ENCODE peak calls at places on chromosomes 2 and 18, in six cellular contexts. R is astrocyte of the spinal cord, O is Peyer's patch, J is SK-N-SH, E is upper lobe of right lung, A is AG04449. K is an unnamed sample.

GRCh38 chr2:84160461-84160860 is 298.6 kb downstream of the SUCLG1 start:
- DNase-seq in R (no peak), O (no peak), J (no peak), E (no peak), A (no peak), K (no peak)

GRCh38 chr2:181780159-181781081 is 100.1 kb upstream of the NEUROD1 start:
- DNase-seq in R (peak), O (no peak), J (no peak), E (no peak), A (no peak), K (no peak)

GRCh38 chr2:60880633-60880987 is 764 bp upstream of the REL start:
- DNase-seq in R (no peak), O (no peak), J (no peak), E (no peak), A (no peak), K (no peak)

GRCh38 chr2:42558827-42559226 is 9.6 kb upstream of the MTA3 start:
- DNase-seq in R (no peak), O (peak), J (no peak), E (no peak), A (no peak), K (no peak)

GRCh38 chr2:127463155-127463991 is 45.1 kb downstream of the PROC start:
- DNase-seq in R (no peak), O (no peak), J (peak), E (no peak), A (no peak), K (no peak)

GRCh38 chr18:13103366-13103765 is 112.2 kb downstream of the CEP192 start:
- DNase-seq in R (no peak), O (no peak), J (no peak), E (no peak), A (no peak), K (no peak)

GRCh38 chr2:234678721-234679120 is 181.8 kb upstream of the ARL4C start:
- DNase-seq in R (peak), O (no peak), J (no peak), E (no peak), A (peak), K (peak)

GRCh38 chr2:120617055-120617454 is 118.6 kb upstream of the GLI2 start:
- DNase-seq in R (no peak), O (no peak), J (no peak), E (peak), A (no peak), K (no peak)

GRCh38 chr2:209525834-209526281 is 102.0 kb downstream of the MAP2 start:
- DNase-seq in R (peak), O (no peak), J (no peak), E (no peak), A (peak), K (peak)

GRCh38 chr2:53859354-53860159 is at the start of gene GPR75:
- DNase-seq in R (peak), O (peak), J (peak), E (peak), A (no peak), K (no peak)

DNA sequence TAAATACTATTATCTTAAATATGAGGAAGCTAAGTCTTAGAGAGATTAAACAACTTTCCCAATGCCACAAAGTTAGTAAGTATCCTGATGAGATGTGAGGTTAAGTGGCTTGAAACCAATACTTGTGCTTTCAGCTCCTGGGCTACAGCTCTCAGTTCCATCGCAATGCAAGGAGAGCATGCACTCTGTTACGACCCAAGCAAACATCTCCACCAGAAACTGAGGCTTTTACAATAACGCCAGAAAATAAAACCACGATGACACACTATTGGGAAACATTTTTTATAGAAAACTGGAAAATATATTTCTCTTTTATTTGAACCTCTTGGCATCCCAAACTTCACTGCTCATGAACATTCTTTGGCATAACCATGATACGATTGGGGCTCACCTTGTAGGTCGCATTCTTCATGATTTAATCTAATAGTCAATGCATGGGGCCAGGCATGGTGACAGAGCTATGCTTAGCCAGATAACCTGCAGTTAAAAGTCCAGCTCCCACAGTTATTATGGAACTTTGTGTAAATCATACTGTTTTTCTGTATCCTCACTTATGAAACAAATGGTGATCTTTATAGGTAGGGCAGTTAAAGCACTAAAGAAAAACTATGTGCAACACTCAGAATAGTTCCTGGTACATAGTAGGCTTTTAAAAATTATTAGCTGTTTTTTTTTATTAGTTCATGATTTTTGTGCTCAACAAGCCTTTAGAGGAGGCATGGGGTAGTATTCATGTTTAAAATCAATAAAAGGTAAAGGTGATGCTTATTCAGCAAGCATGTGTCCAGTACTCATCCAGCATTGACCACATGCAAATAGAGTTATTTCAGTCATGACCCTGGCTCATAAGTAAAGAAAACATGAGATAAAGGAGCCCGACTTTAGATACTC is 238.3 kb upstream of the TRIB2 start:
- DNase-seq in R (no peak), O (no peak), J (no peak), E (no peak), A (no peak), K (no peak)
- H3K4me3 ChIP-seq in R (no peak), O (no peak), J (no peak), E (no peak), A (no peak), K (no peak)

GRCh38 chr2:171813729-171814128 is 80.3 kb downstream of the SLC25A12 start:
- DNase-seq in R (no peak), O (no peak), J (no peak), E (no peak), A (no peak), K (no peak)

GRCh38 chr2:171810409-171810993 is 83.5 kb downstream of the SLC25A12 start:
- DNase-seq in R (peak), O (no peak), J (no peak), E (no peak), A (no peak), K (no peak)

GRCh38 chr2:171814174-171814573 is 79.9 kb downstream of the SLC25A12 start:
- DNase-seq in R (no peak), O (no peak), J (no peak), E (no peak), A (no peak), K (no peak)

GRCh38 chr2:171813126-171813525 is 80.9 kb downstream of the SLC25A12 start:
- DNase-seq in R (no peak), O (no peak), J (no peak), E (no peak), A (no peak), K (no peak)

DNA sequence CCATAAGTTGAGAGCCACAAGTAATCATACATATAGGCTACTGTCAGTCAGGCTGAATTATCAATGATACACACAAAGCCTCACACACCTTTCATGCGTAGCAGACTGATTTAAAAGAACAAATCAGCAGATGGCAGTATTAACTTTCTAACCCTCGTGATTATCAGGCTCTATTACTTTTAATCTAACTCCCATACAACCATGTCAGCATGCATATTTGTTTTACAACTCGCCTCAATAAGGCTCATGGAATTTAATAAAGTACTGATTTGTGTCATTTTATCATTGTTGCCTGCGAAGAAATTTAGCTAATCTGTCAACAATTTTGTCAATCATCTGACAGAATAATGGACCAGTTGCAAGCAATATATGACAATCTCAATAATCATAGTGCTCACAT is 82.8 kb downstream of the SLC25A12 start:
- DNase-seq in R (peak), O (no peak), J (peak), E (no peak), A (no peak), K (no peak)
- TF ChIP-seq CTCF in R (peak), O (no peak), J (peak), E (peak), A (peak), K (peak)

GRCh38 chr2:131168578-131168977 is 40.8 kb upstream of the POTEE start:
- DNase-seq in R (no peak), O (no peak), J (no peak), E (no peak), A (no peak), K (no peak)
- H3K4me3 ChIP-seq in R (no peak), O (no peak), J (no peak), E (no peak), A (no peak), K (no peak)

GRCh38 chr2:70984576-70985282 is 6.3 kb downstream of the ANKRD53 start:
- DNase-seq in R (peak), O (peak), J (peak), E (peak), A (no peak), K (no peak)
- TF ChIP-seq CTCF in R (peak), O (peak), J (peak), E (peak), A (peak), K (peak)

DNA sequence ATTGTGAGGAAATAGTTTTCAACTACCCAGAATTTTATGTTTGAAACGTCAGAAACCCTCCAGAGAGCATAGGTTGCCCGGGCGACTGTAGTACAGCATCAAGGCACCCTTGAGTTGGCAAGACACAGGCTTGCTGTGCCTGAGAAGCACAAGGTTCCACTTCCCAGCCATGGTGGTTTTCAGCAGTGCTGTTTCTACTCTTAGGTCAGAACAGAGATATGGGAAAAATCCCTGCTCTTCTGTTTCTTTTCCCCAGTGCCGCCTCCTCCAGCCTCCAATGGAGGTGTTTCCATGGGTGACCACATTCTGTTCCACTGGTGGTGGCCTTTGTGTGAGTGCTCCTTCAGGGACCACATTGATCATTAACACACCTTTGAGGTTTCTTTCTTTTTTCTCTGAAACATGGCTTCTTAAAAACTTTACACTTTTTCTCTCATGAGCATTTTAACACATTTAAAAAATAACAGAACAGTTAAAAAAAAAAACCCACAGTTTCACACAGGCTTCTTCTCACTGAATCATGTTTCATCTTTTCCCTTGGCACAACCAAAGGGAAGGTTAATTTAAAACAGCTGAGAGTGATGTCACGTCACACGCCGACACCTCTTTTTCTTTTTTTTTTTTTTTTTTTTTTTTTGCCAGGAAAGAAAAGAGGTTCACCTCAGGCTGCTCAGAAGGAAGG is 229.3 kb upstream of the HDAC4 start:
- DNase-seq in R (no peak), O (no peak), J (no peak), E (no peak), A (no peak), K (no peak)
- H3K4me3 ChIP-seq in R (no peak), O (no peak), J (no peak), E (no peak), A (no peak), K (no peak)

GRCh38 chr2:218186355-218186766 is 19.6 kb upstream of the CXCR1 start:
- DNase-seq in R (peak), O (peak), J (peak), E (peak), A (peak), K (peak)
- TF ChIP-seq CTCF in R (peak), O (peak), J (peak), E (peak), A (peak), K (peak)

DNA sequence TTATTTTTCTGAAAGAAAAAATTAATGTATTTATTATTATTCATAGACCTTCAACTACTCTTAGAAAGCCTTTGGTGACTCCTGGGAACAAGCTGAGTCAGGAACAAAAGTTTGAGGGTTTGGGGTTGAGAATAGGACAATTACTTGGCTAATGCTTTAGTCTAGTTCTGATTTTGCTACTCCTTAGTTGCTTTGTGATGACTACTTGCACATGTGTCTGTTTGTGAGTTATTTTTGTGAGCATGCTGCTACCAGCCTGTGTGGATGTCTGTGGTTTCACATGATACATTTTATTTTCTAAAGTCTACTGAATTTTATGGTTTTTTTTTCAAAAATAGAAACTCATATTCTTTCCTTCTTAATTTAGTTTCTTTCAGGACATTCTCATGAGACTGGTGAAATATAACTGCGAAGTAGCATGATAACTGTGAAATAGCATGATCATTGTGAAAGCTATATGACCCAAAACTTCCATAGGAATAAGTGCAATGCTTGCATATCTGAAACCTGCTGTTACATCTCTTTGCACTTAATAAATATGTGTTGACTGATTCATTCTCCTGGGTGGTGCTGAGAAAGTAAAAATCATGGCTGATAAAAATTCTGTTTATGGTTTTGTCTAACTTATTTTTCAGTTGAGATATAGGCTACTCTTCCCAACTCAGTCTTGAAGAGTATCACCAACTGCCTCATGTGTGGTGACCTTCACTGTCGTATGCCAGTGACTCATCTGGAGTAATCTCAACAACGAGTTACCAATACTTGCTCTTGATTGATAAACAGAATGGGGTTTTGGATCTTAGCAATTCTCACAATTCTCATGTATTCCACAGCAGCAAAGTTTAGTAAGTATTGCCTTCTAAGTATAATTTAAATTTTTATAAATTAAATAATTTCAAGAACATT is 17.9 kb upstream of the IL18R1 start:
- DNase-seq in R (no peak), O (no peak), J (no peak), E (no peak), A (no peak), K (no peak)
- H3K4me3 ChIP-seq in R (no peak), O (no peak), J (no peak), E (peak), A (no peak), K (no peak)

GRCh38 chr2:100562613-100563406 is at the start of gene PDCL3:
- DNase-seq in R (peak), O (peak), J (peak), E (peak), A (peak), K (peak)
- TF ChIP-seq CTCF in R (peak), O (no peak), J (no peak), E (no peak), A (peak), K (peak)

DNA sequence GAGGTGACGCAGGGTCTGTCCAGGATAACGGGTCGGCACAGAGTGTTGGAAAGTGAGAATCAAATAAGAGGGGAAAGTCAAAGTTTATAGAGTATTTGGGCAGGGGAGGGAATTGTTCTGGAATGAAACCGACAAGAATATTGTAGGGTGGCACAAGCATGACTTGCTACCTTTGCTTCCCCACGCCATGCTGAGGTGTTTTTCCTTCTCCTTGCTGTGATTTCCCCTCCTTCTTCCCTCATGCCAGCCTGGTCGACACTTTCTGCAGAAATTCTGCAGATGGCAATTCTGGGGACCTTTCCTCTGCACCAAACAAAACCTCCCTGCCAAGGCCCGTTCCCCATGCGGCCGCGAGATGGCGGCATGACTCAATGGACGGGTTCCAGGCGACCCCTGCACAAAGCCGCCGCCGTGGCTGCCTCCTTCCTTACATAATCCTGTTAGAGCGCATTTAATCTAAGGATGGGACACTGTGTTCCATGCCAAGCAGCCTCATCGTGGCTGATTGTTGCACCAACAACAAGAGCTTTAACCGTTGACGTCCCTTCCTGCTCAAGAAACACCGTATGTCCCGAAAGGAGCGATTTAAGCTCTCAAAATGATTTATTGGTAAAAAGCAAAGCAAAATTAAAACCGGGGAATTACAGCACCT is at the start of gene MRO:
- DNase-seq in R (peak), O (peak), J (peak), E (peak), A (peak), K (peak)
- H3K4me3 ChIP-seq in R (peak), O (peak), J (peak), E (peak), A (peak), K (peak)

GRCh38 chr2:166104084-166104483 is 23.7 kb downstream of the SCN1A start:
- DNase-seq in R (no peak), O (no peak), J (no peak), E (no peak), A (no peak), K (no peak)

GRCh38 chr2:166104773-166105172 is 23.0 kb downstream of the SCN1A start:
- DNase-seq in R (no peak), O (no peak), J (no peak), E (no peak), A (no peak), K (no peak)

GRCh38 chr2:166112193-166112605 is 15.6 kb downstream of the SCN1A start:
- DNase-seq in R (peak), O (no peak), J (no peak), E (no peak), A (no peak), K (no peak)

GRCh38 chr2:166106431-166107015 is 21.3 kb downstream of the SCN1A start:
- DNase-seq in R (peak), O (no peak), J (peak), E (no peak), A (no peak), K (no peak)
- TF ChIP-seq CTCF in R (peak), O (no peak), J (peak), E (no peak), A (no peak), K (peak)

K was measured in AG09309.